ENCODE peak calls at places on chromosomes 7 and 10, in six cellular contexts. L, Y, N, Q, J and O are unnamed samples.

GRCh38 chr7:30028749-30029635 is 780 bp downstream of the PLEKHA8 start:
- DNase-seq in Y (peak; percentile 41), J (peak; percentile 59), L (peak; percentile 59), N (peak; percentile 70), Q (no peak), O (no peak)

GRCh38 chr7:4659551-4660286 is 22.4 kb upstream of the FOXK1 start:
- DNase-seq in L (no peak), Y (no peak), Q (no peak), N (no peak), J (no peak), O (no peak)

GRCh38 chr7:18357691-18358090 is 137.9 kb upstream of the HDAC9 start:
- DNase-seq in L (no peak), J (no peak), Y (no peak), Q (no peak), N (no peak), O (no peak)

GRCh38 chr10:67763499-67764011 is 67.6 kb upstream of the CTNNA3 start:
- DNase-seq in Q (peak; percentile 70), J (peak; percentile 74), L (peak; percentile 85), N (peak; percentile 73), Y (peak; percentile 71), O (peak; percentile 68)

GRCh38 chr10:43190775-43191174 is 52.5 kb downstream of the CSGALNACT2 start:
- DNase-seq in L (no peak), Y (no peak), N (no peak), Q (no peak), J (no peak), O (no peak)

GRCh38 chr10:87552248-87552914 is 47.7 kb downstream of the MINPP1 start:
- DNase-seq in Q (no peak), N (no peak), Y (no peak), J (no peak), L (no peak), O (no peak)

GRCh38 chr10:70380350-70381135 is 1.9 kb downstream of the LRRC20 start:
- DNase-seq in L (no peak), Q (no peak), N (no peak), J (no peak), Y (no peak), O (no peak)

GRCh38 chr10:116146374-116146773 is 126.6 kb downstream of the GFRA1 start:
- DNase-seq in L (no peak), J (no peak), Q (no peak), N (peak; percentile 5), Y (no peak), O (no peak)

GRCh38 chr10:42958142-42958868 is 118.6 kb upstream of the RET start:
- DNase-seq in Y (no peak), L (no peak), Q (no peak), N (no peak), J (peak; percentile 9), O (no peak)

GRCh38 chr10:70747192-70747965 is 37.8 kb downstream of the TBATA start:
- DNase-seq in J (peak; percentile 28), Y (no peak), Q (peak; percentile 34), L (no peak), N (no peak), O (no peak)

GRCh38 chr10:130213286-130214080 is 77.3 kb downstream of the GLRX3 start:
- DNase-seq in L (no peak), Y (no peak), N (no peak), Q (no peak), J (no peak), O (no peak)

GRCh38 chr10:84432891-84433290 is 104.5 kb downstream of the CCSER2 start:
- DNase-seq in Q (no peak), L (no peak), J (no peak), N (no peak), Y (no peak), O (no peak)

GRCh38 chr10:127888526-127889312 is 4.0 kb downstream of the CLRN3 start:
- DNase-seq in J (no peak), L (no peak), Q (peak; percentile 76), N (no peak), Y (no peak), O (no peak)

GRCh38 chr10:50260791-50261281 is 9.5 kb upstream of the ASAH2 start:
- DNase-seq in N (no peak), Y (no peak), J (no peak), L (no peak), Q (no peak), O (no peak)

GRCh38 chr10:80468002-80468401 is 13.9 kb downstream of the TSPAN14 start:
- DNase-seq in Q (no peak), N (no peak), J (peak; percentile 66), L (peak; percentile 79), Y (no peak), O (peak; percentile 45)

GRCh38 chr7:2185715-2186114 is 47.0 kb downstream of the MAD1L1 start:
- DNase-seq in L (no peak), N (no peak), Q (no peak), Y (no peak), J (no peak), O (no peak)

GRCh38 chr10:27783660-27784059 is 38.0 kb upstream of the MKX start:
- DNase-seq in J (no peak), L (no peak), Q (no peak), N (peak; percentile 34), Y (peak; percentile 59), O (no peak)

GRCh38 chr7:40437936-40438634 is 303.3 kb downstream of the SUGCT start:
- DNase-seq in Q (no peak), N (no peak), Y (no peak), L (no peak), J (no peak), O (no peak)

GRCh38 chr7:106216517-106217088 is 68.2 kb downstream of the NAMPT start:
- DNase-seq in Y (peak; percentile 33), Q (no peak), L (no peak), N (no peak), J (no peak), O (no peak)

GRCh38 chr10:95445223-95445836 is 115.8 kb downstream of the SORBS1 start:
- DNase-seq in L (peak; percentile 71), J (peak; percentile 79), Q (no peak), N (no peak), Y (peak; percentile 12), O (no peak)

GRCh38 chr10:113300628-113301027 is 252.2 kb upstream of the HABP2 start:
- DNase-seq in L (no peak), Y (no peak), J (no peak), N (no peak), Q (no peak), O (no peak)

GRCh38 chr10:98444314-98445006 is 2.3 kb downstream of the HPS1 start:
- DNase-seq in J (no peak), Q (no peak), Y (no peak), L (no peak), N (no peak), O (no peak)

GRCh38 chr7:29807179-29807841 is 1.0 kb downstream of the WIPF3 start:
- DNase-seq in N (peak; percentile 44), J (no peak), Y (peak; percentile 72), L (peak; percentile 64), Q (no peak), O (no peak)

GRCh38 chr10:6176691-6177231 is 26.0 kb upstream of the PFKFB3 start:
- DNase-seq in N (no peak), L (no peak), Q (no peak), J (no peak), Y (no peak), O (no peak)

GRCh38 chr10:68153473-68154210 is 44.4 kb downstream of the MYPN start:
- DNase-seq in N (peak; percentile 46), Q (no peak), L (no peak), Y (peak; percentile 77), J (no peak), O (no peak)

GRCh38 chr10:35246770-35247343 is 89.5 kb upstream of the CCNY start:
- DNase-seq in Q (no peak), J (no peak), Y (no peak), N (no peak), L (no peak), O (no peak)

GRCh38 chr10:35257057-35257983 is 79.0 kb upstream of the CCNY start:
- DNase-seq in N (no peak), L (no peak), Q (no peak), J (no peak), Y (no peak), O (no peak)

GRCh38 chr10:35251373-35252100 is 84.8 kb upstream of the CCNY start:
- DNase-seq in Q (no peak), Y (no peak), J (no peak), L (no peak), N (no peak), O (no peak)
- TF ChIP-seq CTCF in Q (no peak), Y (no peak), J (no peak), L (no peak), N (no peak), O (no peak)

GRCh38 chr7:132576723-132577089 is 436 bp upstream of the PLXNA4 start:
- DNase-seq in Q (no peak), Y (no peak), L (peak; percentile 39), N (peak; percentile 42), J (no peak), O (no peak)

GRCh38 chr7:132575987-132576722 is at the start of gene PLXNA4:
- DNase-seq in L (peak; percentile 25), N (peak; percentile 52), J (no peak), Y (no peak), Q (no peak), O (no peak)

GRCh38 chr7:132574281-132574680 is 2.0 kb downstream of the PLXNA4 start:
- DNase-seq in Y (no peak), Q (no peak), L (no peak), J (no peak), N (no peak), O (no peak)

GRCh38 chr7:132577206-132578049 is 1.2 kb upstream of the PLXNA4 start:
- DNase-seq in N (peak; percentile 90), Q (peak; percentile 56), J (peak; percentile 67), Y (peak; percentile 9), L (peak; percentile 83), O (no peak)

GRCh38 chr7:132575336-132575986 is 809 bp downstream of the PLXNA4 start:
- DNase-seq in N (peak; percentile 71), Y (no peak), L (peak; percentile 64), J (no peak), Q (no peak), O (no peak)
- TF ChIP-seq CTCF in N (peak; percentile 37), Y (no peak), L (peak; percentile 15), J (no peak), Q (no peak), O (no peak)

DNA sequence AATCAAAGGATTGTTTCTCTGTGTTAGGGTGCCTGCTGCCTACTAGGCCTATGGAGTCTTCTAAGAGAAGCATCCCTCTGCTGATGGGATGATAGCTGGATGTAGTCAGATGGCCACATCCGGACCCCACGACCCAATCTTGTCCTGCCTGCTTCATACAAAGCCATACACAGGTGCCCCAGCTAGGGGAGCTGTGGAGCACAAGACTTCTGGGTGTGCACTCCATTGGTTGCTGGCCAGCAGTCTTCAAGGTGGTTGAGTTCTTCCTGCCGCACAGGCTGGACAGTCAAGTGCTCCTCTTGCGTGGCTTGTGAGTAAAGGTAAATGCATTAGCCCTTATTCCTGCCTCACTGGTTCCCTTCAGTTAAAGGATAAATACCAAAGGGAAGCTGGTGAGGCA is 120.2 kb downstream of the TEX36 start:
- DNase-seq in J (no peak), Q (no peak), Y (no peak), L (no peak), N (no peak), O (no peak)
- TF ChIP-seq CTCF in J (no peak), Q (no peak), Y (no peak), L (no peak), N (no peak), O (no peak)

DNA sequence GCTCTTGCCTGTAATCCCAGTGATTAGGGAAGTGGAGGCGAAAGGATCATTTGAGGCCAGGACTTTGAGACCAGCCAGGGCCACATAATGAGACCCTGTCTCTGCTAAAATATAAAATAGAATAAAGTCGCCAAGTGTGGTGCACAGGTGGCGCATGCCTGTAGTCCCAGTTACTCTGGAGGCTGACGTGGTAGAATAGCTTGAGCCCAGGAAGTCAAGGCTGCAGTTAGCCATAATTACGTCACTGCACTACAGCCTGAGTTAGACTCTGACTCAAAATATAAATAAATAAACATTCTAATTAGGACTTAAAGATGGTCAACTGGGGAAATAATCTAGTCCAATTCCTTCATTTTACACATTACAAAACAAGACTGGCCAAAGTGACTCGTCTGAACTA is 768 bp downstream of the CHCHD2 start:
- DNase-seq in Q (no peak), L (no peak), J (no peak), N (no peak), Y (peak; percentile 55), O (no peak)
- TF ChIP-seq CTCF in Q (no peak), L (no peak), J (no peak), N (no peak), Y (no peak), O (no peak)